ENCODE peak calls at places on chromosome 20, in seven cellular contexts. L, H, E, W, Y, B and P are unnamed samples.

GRCh38 chr20:43508604-43509040 is 1.1 kb downstream of the L3MBTL1 start:
- DNase-seq in L (no peak), E (no peak), W (no peak), H (no peak), Y (peak), B (no peak), P (peak)

GRCh38 chr20:24379116-24379927 is 90.1 kb upstream of the SYNDIG1 start:
- DNase-seq in Y (no peak), H (no peak), E (no peak), B (no peak), W (no peak), L (peak), P (no peak)

GRCh38 chr20:41203660-41204059 is 66.3 kb downstream of the PLCG1 start:
- DNase-seq in W (no peak), E (no peak), B (no peak), L (no peak), Y (no peak), H (no peak), P (no peak)

GRCh38 chr20:47093567-47093966 is 198.9 kb downstream of the EYA2 start:
- DNase-seq in Y (no peak), W (no peak), H (no peak), B (no peak), L (no peak), E (no peak), P (no peak)

GRCh38 chr20:16368645-16369292 is 204.5 kb downstream of the KIF16B start:
- DNase-seq in W (no peak), B (peak), E (no peak), H (no peak), Y (no peak), L (peak), P (no peak)

GRCh38 chr20:44324343-44324742 is 12.5 kb upstream of the R3HDML start:
- DNase-seq in H (no peak), Y (no peak), B (no peak), W (no peak), L (peak), E (no peak), P (no peak)

GRCh38 chr20:41091926-41092325 is 45.4 kb upstream of the PLCG1 start:
- DNase-seq in L (no peak), B (no peak), W (no peak), E (no peak), H (no peak), Y (no peak), P (no peak)

GRCh38 chr20:31740656-31741323 is 1.7 kb downstream of the TPX2 start:
- DNase-seq in L (no peak), Y (no peak), B (no peak), W (no peak), E (no peak), H (no peak), P (no peak)

GRCh38 chr20:53177687-53178086 is 205.5 kb downstream of the TSHZ2 start:
- DNase-seq in W (no peak), Y (no peak), B (no peak), L (no peak), H (no peak), E (no peak), P (no peak)

GRCh38 chr20:43040427-43040826 is 149.3 kb downstream of the PTPRT start:
- DNase-seq in L (peak), W (peak), H (no peak), B (no peak), Y (peak), E (no peak), P (no peak)

GRCh38 chr20:60453847-60454246 is 495.6 kb downstream of the CDH26 start:
- DNase-seq in E (no peak), B (no peak), Y (no peak), L (no peak), W (peak), H (no peak), P (no peak)

GRCh38 chr20:38748863-38749153 is 548 bp downstream of the ACTR5 start:
- DNase-seq in E (peak), W (no peak), L (peak), Y (peak), B (no peak), H (peak), P (no peak)

GRCh38 chr20:20843982-20844381 is 131.5 kb upstream of the RALGAPA2 start:
- DNase-seq in B (no peak), W (no peak), H (no peak), Y (no peak), L (no peak), E (no peak), P (no peak)